ENCODE peak calls at places on chromosome 19, in four cellular contexts. One of them, this sample, is unnamed.

GRCh38 chr19:39969681-39970423 is 1.1 kb upstream of the PSMC4 start:
- DNase-seq in IMR-90: no peak
- DNase-seq in H9: no peak
- DNase-seq in mesendoderm: no peak
- DNase-seq in this sample: no peak

GRCh38 chr19:19748249-19748938 is 15.5 kb upstream of the ZNF14 start:
- DNase-seq in mesendoderm: no peak
- DNase-seq in H9: no peak
- DNase-seq in IMR-90: no peak
- DNase-seq in this sample: no peak

GRCh38 chr19:44643605-44644390 is at the start of gene PVR:
- DNase-seq in H9: peak
- DNase-seq in mesendoderm: peak
- DNase-seq in IMR-90: peak
- DNase-seq in this sample: peak

GRCh38 chr19:3606174-3606689 is 443 bp downstream of the TBXA2R start:
- DNase-seq in H9: peak
- DNase-seq in mesendoderm: peak
- DNase-seq in IMR-90: no peak
- DNase-seq in this sample: no peak

GRCh38 chr19:7006305-7006704 is 14.9 kb downstream of the MBD3L2B start:
- DNase-seq in mesendoderm: no peak
- DNase-seq in IMR-90: no peak
- DNase-seq in H9: no peak
- DNase-seq in this sample: no peak

GRCh38 chr19:54654447-54655321 is 8.1 kb upstream of the LILRB4 start:
- DNase-seq in IMR-90: no peak
- DNase-seq in H9: no peak
- DNase-seq in mesendoderm: no peak
- DNase-seq in this sample: no peak

GRCh38 chr19:50152578-50152977 is 10.5 kb downstream of the IZUMO2 start:
- DNase-seq in H9: no peak
- DNase-seq in IMR-90: no peak
- DNase-seq in mesendoderm: no peak
- DNase-seq in this sample: no peak

GRCh38 chr19:35582760-35583159 is 3.2 kb upstream of the PMIS2 start:
- DNase-seq in IMR-90: no peak
- DNase-seq in H9: no peak
- DNase-seq in mesendoderm: no peak
- DNase-seq in this sample: no peak

GRCh38 chr19:44891016-44891882 is at the start of gene TOMM40:
- DNase-seq in H9: no peak
- DNase-seq in IMR-90: peak
- DNase-seq in mesendoderm: peak
- DNase-seq in this sample: no peak

GRCh38 chr19:43545981-43546380 is 13.0 kb downstream of the ZNF575 start:
- DNase-seq in H9: no peak
- DNase-seq in mesendoderm: no peak
- DNase-seq in IMR-90: no peak
- DNase-seq in this sample: no peak

GRCh38 chr19:40539070-40539469 is 37.6 kb upstream of the SHKBP1 start:
- DNase-seq in H9: no peak
- DNase-seq in IMR-90: no peak
- DNase-seq in mesendoderm: peak
- DNase-seq in this sample: no peak

GRCh38 chr19:6214881-6215541 is 64.8 kb downstream of the MLLT1 start:
- DNase-seq in IMR-90: no peak
- DNase-seq in H9: no peak
- DNase-seq in mesendoderm: no peak
- DNase-seq in this sample: no peak

GRCh38 chr19:16023558-16023915 is 52.8 kb upstream of the TPM4 start:
- DNase-seq in mesendoderm: no peak
- DNase-seq in IMR-90: no peak
- DNase-seq in H9: peak
- DNase-seq in this sample: no peak
- H3K56ac ChIP-seq in mesendoderm: no peak
- H3K56ac ChIP-seq in IMR-90: no peak
- H3K56ac ChIP-seq in H9: no peak
- H3K56ac ChIP-seq in this sample: no peak

GRCh38 chr19:8366121-8366581 is 2.2 kb downstream of the ANGPTL4 start:
- DNase-seq in IMR-90: no peak
- DNase-seq in H9: no peak
- DNase-seq in mesendoderm: no peak
- DNase-seq in this sample: no peak

GRCh38 chr19:8360196-8360595 is 3.8 kb upstream of the ANGPTL4 start:
- DNase-seq in IMR-90: no peak
- DNase-seq in mesendoderm: no peak
- DNase-seq in H9: no peak
- DNase-seq in this sample: no peak

GRCh38 chr19:8363803-8364771 is at the start of gene ANGPTL4:
- DNase-seq in mesendoderm: peak
- DNase-seq in H9: peak
- DNase-seq in IMR-90: peak
- DNase-seq in this sample: no peak

GRCh38 chr19:8358948-8359347 is 5.0 kb upstream of the ANGPTL4 start:
- DNase-seq in H9: no peak
- DNase-seq in mesendoderm: no peak
- DNase-seq in IMR-90: no peak
- DNase-seq in this sample: no peak

GRCh38 chr19:8361921-8362793 is 1.8 kb upstream of the ANGPTL4 start:
- DNase-seq in IMR-90: peak
- DNase-seq in mesendoderm: no peak
- DNase-seq in H9: no peak
- DNase-seq in this sample: no peak
- H3K56ac ChIP-seq in IMR-90: peak
- H3K56ac ChIP-seq in mesendoderm: no peak
- H3K56ac ChIP-seq in H9: no peak
- H3K56ac ChIP-seq in this sample: no peak

DNA sequence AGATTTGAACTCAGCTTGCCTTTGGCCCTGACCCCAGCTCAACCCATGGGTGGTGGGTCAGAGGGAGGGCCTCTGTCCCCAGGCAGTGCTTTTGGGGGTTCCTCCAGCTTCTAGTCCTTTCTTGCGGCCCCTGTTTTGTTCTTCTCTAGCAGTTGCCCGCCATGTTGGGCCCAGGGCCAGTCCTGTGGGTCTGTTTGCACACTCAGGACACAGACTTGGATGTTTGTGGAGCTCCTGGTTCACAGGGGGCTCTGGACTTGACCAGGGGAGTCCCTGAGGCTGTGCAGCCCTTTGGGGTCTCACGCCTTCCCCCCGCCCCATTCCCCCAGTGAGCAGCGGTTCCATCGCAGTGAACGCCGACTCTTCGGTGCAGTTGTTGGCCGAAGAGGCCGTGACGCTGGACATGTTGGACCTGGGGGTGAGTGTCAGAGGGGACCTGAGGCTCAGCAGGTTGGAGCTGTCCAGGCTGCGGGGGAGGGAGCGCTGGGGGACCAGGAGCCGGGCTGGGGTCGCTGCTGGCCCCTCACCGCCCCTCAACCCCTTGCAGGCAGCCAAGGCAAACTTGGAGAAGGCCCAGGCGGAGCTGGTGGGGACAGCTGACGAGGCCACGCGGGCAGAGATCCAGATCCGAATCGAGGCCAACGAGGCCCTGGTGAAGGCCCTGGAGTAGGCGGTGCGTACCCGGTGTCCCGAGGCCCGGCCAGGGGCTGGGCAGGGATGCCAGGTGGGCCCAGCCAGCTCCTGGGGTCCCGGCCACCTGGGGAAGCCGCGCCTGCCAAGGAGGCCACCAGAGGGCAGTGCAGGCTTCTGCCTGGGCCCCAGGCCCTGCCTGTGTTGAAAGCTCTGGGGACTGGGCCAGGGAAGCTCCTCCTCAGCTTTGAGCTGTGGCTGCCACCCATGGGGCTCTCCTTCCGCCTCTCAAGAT is 2.5 kb downstream of the ATP5F1D start:
- DNase-seq in H9: peak
- DNase-seq in IMR-90: peak
- DNase-seq in mesendoderm: peak
- DNase-seq in this sample: peak
- H3K56ac ChIP-seq in H9: no peak
- H3K56ac ChIP-seq in IMR-90: no peak
- H3K56ac ChIP-seq in mesendoderm: peak
- H3K56ac ChIP-seq in this sample: no peak

GRCh38 chr19:18153555-18154134 is 682 bp downstream of the PIK3R2 start:
- DNase-seq in mesendoderm: no peak
- DNase-seq in IMR-90: no peak
- DNase-seq in H9: no peak
- DNase-seq in this sample: no peak

GRCh38 chr19:18157465-18158063 is 4.6 kb downstream of the PIK3R2 start:
- DNase-seq in mesendoderm: no peak
- DNase-seq in H9: peak
- DNase-seq in IMR-90: no peak
- DNase-seq in this sample: no peak

GRCh38 chr19:18156841-18157464 is 4.0 kb downstream of the PIK3R2 start:
- DNase-seq in H9: no peak
- DNase-seq in IMR-90: peak
- DNase-seq in mesendoderm: no peak
- DNase-seq in this sample: no peak

GRCh38 chr19:18156268-18156667 is 3.3 kb downstream of the PIK3R2 start:
- DNase-seq in mesendoderm: no peak
- DNase-seq in IMR-90: no peak
- DNase-seq in H9: no peak
- DNase-seq in this sample: no peak

DNA sequence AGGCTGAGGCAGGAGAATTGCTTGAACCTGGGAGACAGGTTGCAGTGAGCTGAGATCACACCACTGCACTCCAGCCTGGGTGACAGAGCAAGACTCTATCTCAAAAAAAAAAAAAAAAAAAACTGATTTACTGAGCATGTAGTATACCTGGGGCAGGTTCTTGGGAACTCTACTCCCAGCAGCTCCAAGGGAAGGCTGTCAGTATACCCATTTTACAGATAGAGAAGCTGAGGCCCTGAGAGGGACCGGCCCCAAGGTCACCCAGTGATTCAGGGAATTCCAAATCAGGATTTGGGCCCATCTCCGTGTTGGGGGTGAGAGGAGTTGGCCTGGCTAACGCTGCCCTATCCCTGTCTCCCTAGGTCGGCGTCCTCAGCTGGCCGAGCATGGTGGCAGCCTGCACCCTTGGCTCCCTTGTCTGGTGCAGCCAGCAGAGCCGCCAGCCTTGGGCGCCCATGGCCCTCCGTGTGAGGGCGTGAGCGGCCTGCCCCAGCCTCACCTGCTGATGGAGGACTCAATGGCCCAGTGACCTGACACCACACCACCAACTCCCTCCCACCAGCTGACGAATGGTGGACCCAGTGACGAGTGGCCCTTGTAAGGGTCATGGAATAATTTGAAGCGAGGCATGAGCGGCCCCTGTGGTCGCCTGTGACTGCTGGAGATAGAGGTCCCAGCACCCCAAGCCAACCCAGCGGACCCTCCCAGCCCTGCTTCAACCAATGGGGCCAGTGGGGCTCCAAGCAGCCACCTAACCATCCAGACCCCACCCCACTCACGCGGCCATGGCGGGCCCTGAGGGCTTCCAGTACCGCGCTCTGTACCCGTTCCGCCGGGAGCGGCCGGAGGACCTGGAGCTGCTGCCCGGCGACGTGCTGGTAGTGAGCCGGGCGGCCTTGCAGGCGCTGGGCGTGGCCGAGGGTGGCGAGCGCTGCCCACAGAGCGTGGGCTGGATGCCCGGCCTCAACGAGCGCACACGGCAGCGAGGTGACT is 2.4 kb downstream of the PIK3R2 start:
- DNase-seq in IMR-90: no peak
- DNase-seq in mesendoderm: no peak
- DNase-seq in H9: no peak
- DNase-seq in this sample: no peak
- H3K56ac ChIP-seq in IMR-90: no peak
- H3K56ac ChIP-seq in mesendoderm: no peak
- H3K56ac ChIP-seq in H9: no peak
- H3K56ac ChIP-seq in this sample: no peak

GRCh38 chr19:33463194-33463593 is 58.4 kb downstream of the PEPD start:
- DNase-seq in mesendoderm: no peak
- DNase-seq in H9: peak
- DNase-seq in IMR-90: peak
- DNase-seq in this sample: no peak

GRCh38 chr19:33464733-33465115 is 56.9 kb downstream of the PEPD start:
- DNase-seq in mesendoderm: no peak
- DNase-seq in H9: peak
- DNase-seq in IMR-90: no peak
- DNase-seq in this sample: no peak

GRCh38 chr19:33465834-33466233 is 55.8 kb downstream of the PEPD start:
- DNase-seq in mesendoderm: no peak
- DNase-seq in H9: no peak
- DNase-seq in IMR-90: no peak
- DNase-seq in this sample: no peak

GRCh38 chr19:33464010-33464732 is 57.4 kb downstream of the PEPD start:
- DNase-seq in H9: peak
- DNase-seq in mesendoderm: no peak
- DNase-seq in IMR-90: no peak
- DNase-seq in this sample: no peak

DNA sequence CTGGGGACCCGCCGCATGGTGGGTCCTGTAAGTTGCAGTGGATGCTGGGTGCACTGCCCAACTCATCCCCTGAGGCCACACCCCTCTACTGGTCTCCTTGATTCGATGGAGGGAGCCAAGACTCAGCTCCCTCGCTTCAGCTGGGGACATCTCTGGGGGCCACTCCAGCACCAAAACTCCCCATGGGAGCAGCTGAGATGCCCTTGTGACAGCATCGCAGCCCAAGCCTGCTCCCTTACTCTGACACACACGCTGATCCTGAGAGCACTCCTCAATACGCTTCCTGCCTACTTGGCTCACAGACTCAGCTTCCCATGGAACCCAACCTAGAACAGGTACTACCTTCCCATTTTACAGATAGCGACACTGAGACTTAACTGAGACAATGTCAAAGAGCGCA is 56.2 kb downstream of the PEPD start:
- DNase-seq in H9: peak
- DNase-seq in IMR-90: no peak
- DNase-seq in mesendoderm: no peak
- DNase-seq in this sample: no peak
- H3K56ac ChIP-seq in H9: no peak
- H3K56ac ChIP-seq in IMR-90: no peak
- H3K56ac ChIP-seq in mesendoderm: no peak
- H3K56ac ChIP-seq in this sample: no peak

GRCh38 chr19:9427941-9428340 is 7.4 kb downstream of the ZNF266 start:
- DNase-seq in mesendoderm: peak
- DNase-seq in H9: no peak
- DNase-seq in IMR-90: no peak
- DNase-seq in this sample: no peak

GRCh38 chr19:9430444-9430843 is 4.9 kb downstream of the ZNF266 start:
- DNase-seq in IMR-90: no peak
- DNase-seq in mesendoderm: no peak
- DNase-seq in H9: no peak
- DNase-seq in this sample: no peak

GRCh38 chr19:9436358-9436757 is 985 bp upstream of the ZNF266 start:
- DNase-seq in mesendoderm: no peak
- DNase-seq in H9: no peak
- DNase-seq in IMR-90: no peak
- DNase-seq in this sample: no peak

GRCh38 chr19:9435279-9436268 is at the start of gene ZNF266:
- DNase-seq in IMR-90: peak
- DNase-seq in H9: peak
- DNase-seq in mesendoderm: peak
- DNase-seq in this sample: peak

GRCh38 chr19:9431475-9431874 is 3.9 kb downstream of the ZNF266 start:
- DNase-seq in IMR-90: peak
- DNase-seq in mesendoderm: peak
- DNase-seq in H9: peak
- DNase-seq in this sample: peak
- H3K56ac ChIP-seq in IMR-90: no peak
- H3K56ac ChIP-seq in mesendoderm: no peak
- H3K56ac ChIP-seq in H9: no peak
- H3K56ac ChIP-seq in this sample: no peak

This sample was measured in H1.